ENCODE peak calls at places on chromosomes 16 and 17, in five cellular contexts. F is C1 segment of cervical spinal cord; P is RPMI8226; K is stimulated activated naive CD4-positive, alpha-beta T cell; G is coronary artery. J is an unnamed sample.

GRCh38 chr16:67841198-67841815 is 813 bp upstream of the THAP11 start:
- DNase-seq in F (no peak), P (no peak), K (no peak), G (no peak), J (no peak)

GRCh38 chr17:2011421-2012371 is 13.4 kb downstream of the RTN4RL1 start:
- DNase-seq in F (no peak), P (peak), K (no peak), G (no peak), J (no peak)

GRCh38 chr17:48954300-48954755 is 9.7 kb upstream of the SNF8 start:
- DNase-seq in F (no peak), P (peak), K (no peak), G (no peak), J (no peak)

GRCh38 chr17:6559753-6560215 is 3.4 kb upstream of the PITPNM3 start:
- DNase-seq in F (no peak), P (no peak), K (no peak), G (no peak), J (no peak)

GRCh38 chr16:5971106-5971505 is 873.5 kb upstream of the EEF2KMT start:
- DNase-seq in F (no peak), P (no peak), K (no peak), G (no peak), J (no peak)

GRCh38 chr17:19671433-19671832 is 22.9 kb downstream of the ALDH3A2 start:
- DNase-seq in F (no peak), P (no peak), K (no peak), G (no peak), J (no peak)

GRCh38 chr16:8853150-8853549 is 15.7 kb downstream of the CARHSP1 start:
- DNase-seq in F (no peak), P (no peak), K (no peak), G (no peak), J (no peak)

GRCh38 chr17:68048996-68049395 is 13.5 kb downstream of the KPNA2 start:
- DNase-seq in F (no peak), P (no peak), K (no peak), G (peak), J (no peak)

GRCh38 chr17:45332505-45332904 is 15.7 kb upstream of the MAP3K14 start:
- DNase-seq in F (no peak), P (no peak), K (no peak), G (peak), J (no peak)

GRCh38 chr17:62689441-62690167 is 62.1 kb downstream of the MRC2 start:
- DNase-seq in F (no peak), P (no peak), K (no peak), G (no peak), J (no peak)

GRCh38 chr17:17448723-17449122 is 28.1 kb upstream of the MED9 start:
- DNase-seq in F (no peak), P (no peak), K (no peak), G (peak), J (no peak)

GRCh38 chr16:85888405-85889331 is 10.3 kb upstream of the IRF8 start:
- DNase-seq in F (no peak), P (peak), K (no peak), G (no peak), J (peak)

GRCh38 chr17:7235693-7236665 is 1.7 kb upstream of the DVL2 start:
- DNase-seq in F (no peak), P (no peak), K (no peak), G (no peak), J (no peak)

GRCh38 chr16:2821483-2822157 is 4.6 kb downstream of the PRSS21 start:
- DNase-seq in F (no peak), P (no peak), K (no peak), G (no peak), J (no peak)

GRCh38 chr17:17467720-17468119 is 9.1 kb upstream of the MED9 start:
- DNase-seq in F (no peak), P (peak), K (no peak), G (no peak), J (no peak)